ENCODE peak calls at places on chromosome 3, in seven cellular contexts. R is stimulated activated naive CD8-positive, alpha-beta T cell treated with anti-CD3 and anti-CD28 coated beads, Interleukin-15, Interleukin-2, amounts not matched to agents 100 U/mL and 50 U/mL, for 24 hours; X is thoracic aorta; S is DND-41; P is activated T-cell treated with anti-CD3 and anti-CD28 coated beads for 1 hour; L is A549; V is NCI-H1417. B is an unnamed sample.
A peak's percentile ranks its signal among the peaks of the same experiment; 100 is the strongest.

GRCh38 chr3:31094048-31094447 is 199.6 kb upstream of the GADL1 start:
- DNase-seq in X (no peak), R (no peak), S (no peak), V (no peak), P (no peak), L (no peak), B (no peak)

GRCh38 chr3:49703956-49704355 is 14.6 kb downstream of the RNF123 start:
- DNase-seq in S (no peak), R (no peak), V (no peak), L (no peak), X (no peak), P (no peak), B (no peak)

GRCh38 chr3:8959683-8960082 is 3.6 kb downstream of the RAD18 start:
- DNase-seq in P (no peak), L (no peak), V (no peak), S (no peak), X (no peak), R (no peak), B (no peak)

GRCh38 chr3:146536681-146537080 is 7.7 kb downstream of the PLSCR1 start:
- DNase-seq in S (no peak), P (no peak), X (no peak), L (no peak), V (no peak), R (no peak), B (no peak)

GRCh38 chr3:56926513-56927282 is 124.9 kb upstream of the ARHGEF3 start:
- DNase-seq in L (no peak), V (no peak), S (no peak), P (no peak), R (no peak), X (no peak), B (no peak)

GRCh38 chr3:54988302-54989022 is 60.6 kb upstream of the LRTM1 start:
- DNase-seq in R (no peak), L (no peak), V (no peak), X (no peak), S (no peak), P (no peak), B (no peak)

GRCh38 chr3:115784739-115785571 is 161.6 kb downstream of the GAP43 start:
- DNase-seq in X (no peak), R (no peak), V (no peak), L (no peak), S (no peak), P (no peak), B (no peak)

GRCh38 chr3:16190704-16191103 is 16.2 kb downstream of the GALNT15 start:
- DNase-seq in P (no peak), V (no peak), R (no peak), L (no peak), X (no peak), S (peak; percentile 26), B (no peak)

GRCh38 chr3:133475245-133476010 is 75.6 kb downstream of the BFSP2 start:
- DNase-seq in S (no peak), V (peak; percentile 85), L (no peak), R (no peak), X (no peak), P (no peak), B (no peak)

GRCh38 chr3:51354172-51354571 is 30.9 kb upstream of the MANF start:
- DNase-seq in X (no peak), P (no peak), L (no peak), R (no peak), S (no peak), V (no peak), B (no peak)

GRCh38 chr3:133883657-133884546 is 11.8 kb downstream of the RAB6B start:
- DNase-seq in P (no peak), X (no peak), V (no peak), R (no peak), L (no peak), S (no peak), B (no peak)

GRCh38 chr3:51539291-51539891 is 872 bp downstream of the RAD54L2 start:
- DNase-seq in L (peak; percentile 27), X (peak; percentile 33), V (no peak), R (peak; percentile 61), P (peak; percentile 3), S (peak; percentile 49), B (no peak)

GRCh38 chr3:8723612-8724011 is 10.0 kb upstream of the CAV3 start:
- DNase-seq in V (no peak), P (no peak), L (no peak), S (no peak), R (no peak), X (no peak), B (no peak)

GRCh38 chr3:168939651-168940238 is 723.8 kb downstream of the MECOM start:
- DNase-seq in S (no peak), L (no peak), P (no peak), X (no peak), R (no peak), V (no peak), B (no peak)

GRCh38 chr3:43076857-43077256 is 29.0 kb downstream of the POMGNT2 start:
- DNase-seq in V (no peak), P (no peak), S (no peak), X (no peak), R (no peak), L (no peak), B (peak; percentile 18)

GRCh38 chr3:3662610-3663009 is 136.6 kb upstream of the LRRN1 start:
- DNase-seq in X (no peak), L (no peak), V (no peak), P (no peak), R (no peak), S (no peak), B (no peak)

GRCh38 chr3:55204417-55204816 is 276.6 kb upstream of the LRTM1 start:
- DNase-seq in P (no peak), X (no peak), V (no peak), R (no peak), L (no peak), S (no peak), B (no peak)

GRCh38 chr3:30098656-30099454 is 507.5 kb upstream of the TGFBR2 start:
- DNase-seq in L (no peak), R (no peak), S (no peak), X (no peak), V (no peak), P (no peak), B (no peak)

GRCh38 chr3:119580148-119580760 is 962 bp downstream of the ADPRH start:
- DNase-seq in S (no peak), V (no peak), X (no peak), R (no peak), L (peak; percentile 15), P (no peak), B (no peak)

GRCh38 chr3:38031022-38031994 is 1.9 kb upstream of the PLCD1 start:
- DNase-seq in X (peak; percentile 70), V (no peak), S (no peak), R (peak; percentile 31), L (peak; percentile 78), P (peak; percentile 47), B (peak; percentile 90)

GRCh38 chr3:124558898-124559649 is 171.2 kb upstream of the UMPS start:
- DNase-seq in P (no peak), V (peak; percentile 20), L (peak; percentile 36), R (no peak), S (no peak), X (peak; percentile 72), B (peak; percentile 95)

GRCh38 chr3:32708672-32709283 is 23.8 kb downstream of the CNOT10 start:
- DNase-seq in R (no peak), P (no peak), X (no peak), S (no peak), V (no peak), L (no peak), B (no peak)

GRCh38 chr3:56131976-56132590 is 336.2 kb downstream of the ERC2 start:
- DNase-seq in V (no peak), P (no peak), X (no peak), R (no peak), L (peak; percentile 65), S (no peak), B (no peak)

GRCh38 chr3:128050597-128050996 is 1.6 kb upstream of the SEC61A1 start:
- DNase-seq in V (no peak), P (no peak), R (no peak), L (no peak), S (no peak), X (no peak), B (no peak)

GRCh38 chr3:149736180-149737100 is 15.8 kb downstream of the COMMD2 start:
- DNase-seq in R (no peak), P (no peak), X (no peak), S (no peak), L (no peak), V (no peak), B (no peak)

GRCh38 chr3:65953881-65954733 is 84.6 kb downstream of the MAGI1 start:
- DNase-seq in X (no peak), L (no peak), V (no peak), R (no peak), S (no peak), P (no peak), B (no peak)

GRCh38 chr3:81592101-81592500 is 169.3 kb downstream of the GBE1 start:
- DNase-seq in P (no peak), S (no peak), L (no peak), V (no peak), X (no peak), R (no peak), B (no peak)

GRCh38 chr3:32819581-32820348 is 2.0 kb downstream of the TRIM71 start:
- DNase-seq in V (no peak), S (no peak), R (no peak), L (no peak), X (no peak), P (no peak), B (no peak)

GRCh38 chr3:122676759-122677158 is 3.9 kb upstream of the PARP14 start:
- DNase-seq in R (no peak), P (no peak), X (no peak), V (no peak), S (no peak), L (no peak), B (no peak)

GRCh38 chr3:113051827-113052226 is 61.0 kb downstream of the GTPBP8 start:
- DNase-seq in X (no peak), S (no peak), R (no peak), P (no peak), L (no peak), V (no peak), B (no peak)